ENCODE peak calls at places on chromosomes 16 and 17, in five cellular contexts. T is HCT116; R is upper lobe of right lung; N is activated CD8-positive, alpha-beta T cell treated with anti-CD3 and anti-CD28 coated beads for 36 hours; Y is GM12878. Q is an unnamed sample.

GRCh38 chr16:12272264-12272663 is 295.7 kb downstream of the SNX29 start:
- DNase-seq in T (no peak), R (no peak), N (no peak), Y (no peak), Q (no peak)

GRCh38 chr17:2634361-2634960 is 41.0 kb downstream of the PAFAH1B1 start:
- DNase-seq in T (peak), R (no peak), N (peak), Y (no peak), Q (no peak)

GRCh38 chr17:82976982-82977488 is 102.4 kb upstream of the METRNL start:
- DNase-seq in T (no peak), R (peak), N (no peak), Y (no peak), Q (no peak)

GRCh38 chr17:77042688-77043330 is 98.0 kb upstream of the SEC14L1 start:
- DNase-seq in T (no peak), R (no peak), N (no peak), Y (no peak), Q (no peak)

GRCh38 chr17:40564883-40565744 is at the start of gene CCR7:
- DNase-seq in T (no peak), R (peak), N (peak), Y (no peak), Q (no peak)

GRCh38 chr16:9578459-9578858 is 487.0 kb downstream of the HAPSTR1 start:
- DNase-seq in T (no peak), R (no peak), N (no peak), Y (no peak), Q (no peak)

GRCh38 chr17:44363613-44364159 is at the start of gene FAM171A2:
- DNase-seq in T (no peak), R (peak), N (peak), Y (no peak), Q (peak)

GRCh38 chr17:55023626-55024025 is 55.1 kb downstream of the STXBP4 start:
- DNase-seq in T (no peak), R (no peak), N (no peak), Y (no peak), Q (peak)

GRCh38 chr16:87642491-87642890 is 40.2 kb downstream of the JPH3 start:
- DNase-seq in T (no peak), R (no peak), N (no peak), Y (no peak), Q (no peak)

GRCh38 chr16:85465328-85466307 is 147.5 kb upstream of the GSE1 start:
- DNase-seq in T (no peak), R (no peak), N (no peak), Y (no peak), Q (peak)

GRCh38 chr16:27476240-27476639 is 73.5 kb downstream of the GTF3C1 start:
- DNase-seq in T (no peak), R (no peak), N (no peak), Y (no peak), Q (no peak)

GRCh38 chr17:6163632-6164319 is 93.6 kb downstream of the WSCD1 start:
- DNase-seq in T (no peak), R (no peak), N (no peak), Y (no peak), Q (peak)

GRCh38 chr16:4767872-4768548 is 1.0 kb upstream of the ZNF500 start:
- DNase-seq in T (peak), R (no peak), N (peak), Y (peak), Q (peak)

GRCh38 chr16:73369841-73370240 is 321.9 kb upstream of the ZFHX3 start:
- DNase-seq in T (no peak), R (no peak), N (no peak), Y (no peak), Q (no peak)

GRCh38 chr16:71449020-71449419 is 7.2 kb upstream of the TLE7 start:
- DNase-seq in T (no peak), R (no peak), N (no peak), Y (no peak), Q (no peak)

GRCh38 chr16:165539-166374 is at the start of gene HBM:
- DNase-seq in T (no peak), R (no peak), N (no peak), Y (no peak), Q (no peak)

GRCh38 chr17:29664743-29665479 is 42.2 kb upstream of the CORO6 start:
- DNase-seq in T (peak), R (no peak), N (peak), Y (no peak), Q (peak)

GRCh38 chr16:76932541-76933211 is 258.3 kb upstream of the MON1B start:
- DNase-seq in T (no peak), R (no peak), N (no peak), Y (no peak), Q (peak)

GRCh38 chr16:65070831-65071230 is 51.0 kb downstream of the CDH11 start:
- DNase-seq in T (no peak), R (no peak), N (no peak), Y (no peak), Q (peak)

GRCh38 chr16:81543571-81543970 is 99.0 kb downstream of the CMIP start:
- DNase-seq in T (no peak), R (no peak), N (no peak), Y (no peak), Q (peak)

GRCh38 chr16:78211200-78211599 is 111.7 kb downstream of the WWOX start:
- DNase-seq in T (no peak), R (no peak), N (no peak), Y (no peak), Q (no peak)

GRCh38 chr16:19963306-19963705 is 78.7 kb upstream of the GPRC5B start:
- DNase-seq in T (no peak), R (no peak), N (no peak), Y (no peak), Q (no peak)

GRCh38 chr17:49229805-49230600 is 584 bp downstream of the PHOSPHO1 start:
- DNase-seq in T (no peak), R (no peak), N (no peak), Y (no peak), Q (no peak)

GRCh38 chr16:57677622-57678369 is 9.7 kb downstream of the ADGRG3 start:
- DNase-seq in T (no peak), R (no peak), N (no peak), Y (no peak), Q (no peak)

GRCh38 chr17:44095647-44096496 is 25.3 kb downstream of the G6PC3 start:
- DNase-seq in T (no peak), R (peak), N (no peak), Y (no peak), Q (peak)

GRCh38 chr16:57759541-57760356 is 24.2 kb downstream of the KATNB1 start:
- DNase-seq in T (no peak), R (no peak), N (no peak), Y (no peak), Q (no peak)

DNA sequence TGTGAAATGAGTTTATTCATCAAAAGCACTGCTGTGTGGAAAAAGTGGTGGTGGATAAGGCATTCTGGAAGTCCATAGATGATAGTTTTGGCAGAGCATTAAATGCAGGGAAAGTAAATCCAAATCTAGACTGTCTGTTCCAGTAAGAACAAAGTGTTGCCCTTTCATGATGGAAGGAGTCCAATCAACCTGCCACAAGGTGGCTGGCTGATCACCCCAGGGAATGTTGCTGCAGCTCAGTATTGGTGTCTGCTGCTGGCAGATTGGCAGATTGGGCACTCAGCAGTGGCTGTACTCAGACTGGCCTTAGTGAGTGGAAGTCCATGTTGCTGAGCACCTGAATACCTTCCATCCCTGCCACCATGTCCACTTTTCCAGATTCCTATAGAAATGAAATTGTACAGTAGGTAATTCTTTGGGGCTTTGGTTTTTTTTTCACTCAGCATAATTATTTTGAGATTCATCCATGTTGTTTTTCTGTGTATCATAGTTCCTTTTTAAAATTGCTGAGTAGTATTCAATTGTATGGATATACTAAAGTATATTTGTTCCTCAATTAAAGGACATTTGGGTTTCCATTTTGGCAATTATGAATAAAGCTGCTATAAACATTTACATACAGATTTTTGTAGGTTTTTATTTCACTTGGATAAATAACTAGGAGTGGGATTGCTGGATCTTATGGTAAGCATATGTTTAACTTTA is 14.3 kb downstream of the DYNLL2 start:
- DNase-seq in T (no peak), R (no peak), N (no peak), Y (no peak), Q (no peak)
- TF ChIP-seq CTCF in T (no peak), R (no peak), N (no peak), Y (no peak), Q (no peak)

GRCh38 chr17:19507673-19508326 is 25.9 kb upstream of the SLC47A1 start:
- DNase-seq in T (peak), R (peak), N (peak), Y (peak), Q (peak)
- TF ChIP-seq CTCF in T (no peak), R (no peak), N (no peak), Y (no peak), Q (no peak)

GRCh38 chr17:79126139-79126538 is 51.5 kb downstream of the ENGASE start:
- DNase-seq in T (no peak), R (no peak), N (no peak), Y (no peak), Q (no peak)
- TF ChIP-seq CTCF in T (peak), R (no peak), N (no peak), Y (no peak), Q (peak)

DNA sequence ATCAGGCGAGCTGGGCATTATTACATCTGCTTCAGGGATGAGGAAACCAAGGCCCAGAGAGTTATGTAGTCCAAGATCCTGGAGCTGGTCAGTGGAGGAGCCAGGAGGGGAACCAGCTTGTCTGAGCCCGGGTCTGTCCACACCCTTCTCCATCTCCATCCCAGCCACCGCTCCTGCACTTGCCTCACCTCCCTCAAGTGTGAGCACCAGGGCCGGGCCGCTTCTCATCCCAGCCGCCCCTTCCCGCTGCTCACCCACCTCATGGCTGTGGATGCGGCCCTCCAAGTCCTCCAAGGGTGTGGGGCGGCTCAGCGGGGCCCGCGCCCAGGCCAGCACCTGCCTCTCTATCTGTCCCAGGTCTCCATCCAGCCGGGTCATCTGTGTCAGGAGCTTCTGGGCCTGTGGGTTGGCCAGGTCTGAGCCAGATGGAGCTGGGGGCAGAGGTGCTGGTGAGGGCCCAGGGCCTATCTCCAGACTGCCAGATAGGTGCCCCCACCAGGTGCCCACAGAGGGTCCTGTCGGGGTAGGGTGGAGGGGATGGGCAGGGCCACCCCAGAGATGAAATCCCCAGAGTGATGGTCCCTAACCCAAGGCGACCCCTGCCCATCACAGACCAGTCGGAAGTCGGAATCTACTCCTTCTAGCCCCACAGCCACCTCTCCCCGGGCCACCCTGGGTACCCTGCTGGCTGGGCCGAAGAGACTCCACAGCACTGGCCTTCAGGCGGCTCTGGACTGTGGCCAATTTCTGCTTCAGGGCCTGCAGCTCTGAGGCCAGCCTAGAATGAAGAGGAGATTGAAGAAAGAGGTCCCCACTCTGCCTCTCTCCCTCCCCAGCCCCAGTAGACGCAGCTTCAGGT is 9.4 kb downstream of the EVPL start:
- DNase-seq in T (no peak), R (no peak), N (no peak), Y (no peak), Q (no peak)
- TF ChIP-seq CTCF in T (no peak), R (no peak), N (no peak), Y (no peak), Q (no peak)

DNA sequence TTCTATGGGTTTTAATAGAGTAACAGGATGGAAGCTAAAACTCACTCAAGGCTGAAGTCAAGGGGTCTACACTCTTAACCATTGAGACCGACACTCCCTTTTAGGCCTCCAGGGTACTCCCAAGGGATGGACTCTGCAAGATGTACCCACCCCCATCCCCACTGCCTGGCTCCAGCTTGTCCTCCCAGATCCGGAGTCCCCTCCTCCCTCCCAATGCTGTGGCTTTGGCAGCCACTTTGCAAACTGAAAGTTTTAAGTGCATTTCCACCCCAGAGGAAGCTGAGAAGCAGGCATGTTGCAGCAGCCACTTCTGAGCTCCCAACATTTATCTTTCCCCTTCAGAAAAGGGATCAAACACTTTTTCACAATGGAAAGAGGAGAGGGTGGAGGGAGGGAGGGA is 115.3 kb downstream of the COPRS start:
- DNase-seq in T (no peak), R (no peak), N (no peak), Y (no peak), Q (peak)
- TF ChIP-seq CTCF in T (no peak), R (no peak), N (no peak), Y (no peak), Q (no peak)

DNA sequence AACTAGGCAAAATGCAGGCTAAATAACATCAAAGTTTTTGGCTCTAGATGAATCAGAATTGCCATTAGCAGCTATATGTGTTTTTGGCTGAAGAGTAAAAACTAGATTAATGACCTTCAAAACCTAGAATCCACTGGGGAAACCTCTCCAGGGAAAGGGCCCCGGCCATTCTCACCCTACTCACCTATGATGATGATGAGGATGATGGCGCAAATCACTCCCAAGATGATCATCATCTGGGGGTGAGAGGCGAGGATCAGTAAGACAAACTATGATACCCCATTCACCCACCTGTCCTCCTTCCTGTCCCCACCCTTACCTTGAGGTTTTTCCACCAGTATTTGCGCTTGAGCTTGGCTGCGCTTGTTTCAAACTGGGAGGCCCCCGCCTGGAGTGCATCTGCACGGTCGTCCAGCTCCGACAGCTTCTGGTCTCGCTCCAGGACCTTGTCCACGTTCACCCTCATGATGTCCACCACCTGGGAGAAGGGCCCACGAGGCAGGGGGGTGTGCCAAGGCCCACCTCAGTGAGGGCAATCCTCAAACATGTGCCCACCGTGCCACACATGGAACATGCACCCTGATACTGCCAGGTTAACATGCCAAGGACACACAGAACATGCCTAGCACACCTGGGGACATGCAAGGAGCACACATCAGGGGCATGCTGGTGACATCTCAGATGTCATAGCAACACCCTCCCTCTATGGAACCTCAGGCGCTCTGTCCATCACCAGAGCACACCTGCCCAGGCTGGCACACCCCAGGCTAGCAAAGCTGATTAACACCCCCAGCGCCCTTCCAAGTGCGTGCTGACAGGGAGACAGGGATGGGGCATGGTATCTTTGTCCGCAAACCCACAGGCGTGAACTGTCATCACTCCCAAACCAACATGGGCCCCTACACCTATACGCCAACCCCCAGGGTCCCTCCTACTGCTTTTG is 1.2 kb downstream of the VAMP2 start:
- DNase-seq in T (no peak), R (peak), N (peak), Y (no peak), Q (no peak)
- TF ChIP-seq CTCF in T (no peak), R (no peak), N (no peak), Y (no peak), Q (no peak)

GRCh38 chr17:37609170-37610040 is at the start of gene SYNRG:
- DNase-seq in T (peak), R (peak), N (peak), Y (peak), Q (peak)
- TF ChIP-seq CTCF in T (peak), R (peak), N (peak), Y (peak), Q (peak)

DNA sequence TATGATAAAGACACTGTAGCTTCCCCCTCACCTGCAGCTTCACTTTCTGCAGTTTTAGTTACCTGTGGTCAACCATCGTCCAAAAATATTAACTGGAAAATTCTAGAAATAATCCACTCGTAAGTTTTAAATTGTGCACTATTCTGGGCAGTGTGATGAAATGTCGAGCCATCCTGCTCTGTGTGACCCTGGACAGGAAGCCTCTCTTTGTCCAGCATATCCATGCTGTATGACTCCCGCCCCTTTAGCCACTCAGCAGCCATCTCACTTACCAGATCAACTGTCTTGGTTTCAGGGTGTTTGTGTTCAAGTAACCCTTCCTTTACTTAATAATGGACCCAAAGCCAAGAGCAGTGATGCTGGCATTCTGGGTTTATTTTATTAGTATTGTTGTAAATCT is 56.1 kb downstream of the SIAH1 start:
- DNase-seq in T (no peak), R (no peak), N (no peak), Y (no peak), Q (no peak)
- TF ChIP-seq CTCF in T (no peak), R (no peak), N (no peak), Y (no peak), Q (no peak)

Q was measured in fibroblast of the aortic adventitia.